ENCODE peak calls at places on chromosomes 13 and 19, in seven cellular contexts. One of them, this sample, is unnamed.
A peak's percentile ranks its signal among the peaks of the same experiment; 100 is the strongest.

GRCh38 chr13:110136660-110137585 is 170.0 kb downstream of the COL4A1 start:
- DNase-seq in germinal center: no peak
- DNase-seq in ascending aorta: no peak
- DNase-seq in colonic mucosa: no peak
- DNase-seq in cardiac fibroblast: no peak
- DNase-seq in nephron progenitor cell: no peak
- DNase-seq in caudate nucleus: no peak
- DNase-seq in this sample: no peak

GRCh38 chr13:48043789-48044503 is 6.4 kb downstream of the NUDT15 start:
- DNase-seq in nephron progenitor cell: no peak
- DNase-seq in caudate nucleus: no peak
- DNase-seq in germinal center: no peak
- DNase-seq in cardiac fibroblast: peak; percentile 71
- DNase-seq in ascending aorta: no peak
- DNase-seq in colonic mucosa: no peak
- DNase-seq in this sample: no peak

GRCh38 chr19:39996218-39996810 is 546 bp upstream of the ZNF546 start:
- DNase-seq in germinal center: peak; percentile 39
- DNase-seq in cardiac fibroblast: peak; percentile 66
- DNase-seq in ascending aorta: no peak
- DNase-seq in nephron progenitor cell: peak; percentile 10
- DNase-seq in colonic mucosa: no peak
- DNase-seq in caudate nucleus: peak; percentile 61
- DNase-seq in this sample: no peak

GRCh38 chr13:74930402-74931165 is 551.4 kb downstream of the TBC1D4 start:
- DNase-seq in cardiac fibroblast: peak; percentile 84
- DNase-seq in nephron progenitor cell: no peak
- DNase-seq in ascending aorta: no peak
- DNase-seq in colonic mucosa: no peak
- DNase-seq in caudate nucleus: peak; percentile 9
- DNase-seq in germinal center: no peak
- DNase-seq in this sample: no peak

GRCh38 chr13:42071667-42072419 is 23.4 kb downstream of the DGKH start:
- DNase-seq in colonic mucosa: no peak
- DNase-seq in nephron progenitor cell: no peak
- DNase-seq in caudate nucleus: no peak
- DNase-seq in ascending aorta: no peak
- DNase-seq in cardiac fibroblast: peak; percentile 48
- DNase-seq in germinal center: no peak
- DNase-seq in this sample: no peak

GRCh38 chr19:4991538-4991937 is 22.6 kb downstream of the KDM4B start:
- DNase-seq in germinal center: no peak
- DNase-seq in nephron progenitor cell: no peak
- DNase-seq in ascending aorta: no peak
- DNase-seq in cardiac fibroblast: no peak
- DNase-seq in caudate nucleus: no peak
- DNase-seq in colonic mucosa: no peak
- DNase-seq in this sample: no peak

GRCh38 chr13:73451120-73452029 is 392.6 kb downstream of the KLF5 start:
- DNase-seq in germinal center: no peak
- DNase-seq in colonic mucosa: peak; percentile 56
- DNase-seq in nephron progenitor cell: no peak
- DNase-seq in cardiac fibroblast: no peak
- DNase-seq in caudate nucleus: no peak
- DNase-seq in ascending aorta: no peak
- DNase-seq in this sample: no peak

GRCh38 chr13:28918030-28918429 is 97.9 kb downstream of the MTUS2 start:
- DNase-seq in cardiac fibroblast: no peak
- DNase-seq in colonic mucosa: no peak
- DNase-seq in caudate nucleus: no peak
- DNase-seq in nephron progenitor cell: no peak
- DNase-seq in ascending aorta: no peak
- DNase-seq in germinal center: no peak
- DNase-seq in this sample: no peak

GRCh38 chr19:43522929-43523328 is 4.1 kb downstream of the ETHE1 start:
- DNase-seq in germinal center: no peak
- DNase-seq in cardiac fibroblast: no peak
- DNase-seq in colonic mucosa: no peak
- DNase-seq in nephron progenitor cell: no peak
- DNase-seq in ascending aorta: no peak
- DNase-seq in caudate nucleus: no peak
- DNase-seq in this sample: no peak

GRCh38 chr13:104750377-104750776 is 1684.2 kb upstream of the SLC10A2 start:
- DNase-seq in ascending aorta: no peak
- DNase-seq in colonic mucosa: no peak
- DNase-seq in caudate nucleus: no peak
- DNase-seq in nephron progenitor cell: no peak
- DNase-seq in cardiac fibroblast: peak; percentile 6
- DNase-seq in germinal center: no peak
- DNase-seq in this sample: no peak

GRCh38 chr13:30895773-30896172 is 10.3 kb upstream of the MEDAG start:
- DNase-seq in nephron progenitor cell: no peak
- DNase-seq in colonic mucosa: no peak
- DNase-seq in caudate nucleus: no peak
- DNase-seq in ascending aorta: peak; percentile 65
- DNase-seq in germinal center: no peak
- DNase-seq in cardiac fibroblast: peak; percentile 97
- DNase-seq in this sample: no peak

GRCh38 chr13:42720116-42720857 is 61.1 kb upstream of the FAM216B start:
- DNase-seq in ascending aorta: peak; percentile 9
- DNase-seq in colonic mucosa: peak; percentile 19
- DNase-seq in nephron progenitor cell: no peak
- DNase-seq in cardiac fibroblast: peak; percentile 100
- DNase-seq in caudate nucleus: no peak
- DNase-seq in germinal center: no peak
- DNase-seq in this sample: no peak

GRCh38 chr19:42193706-42194105 is 23.8 kb downstream of the DEDD2 start:
- DNase-seq in caudate nucleus: no peak
- DNase-seq in germinal center: no peak
- DNase-seq in colonic mucosa: no peak
- DNase-seq in cardiac fibroblast: peak; percentile 53
- DNase-seq in nephron progenitor cell: no peak
- DNase-seq in ascending aorta: no peak
- DNase-seq in this sample: no peak

GRCh38 chr13:57631607-57632275 is at the start of gene PCDH17:
- DNase-seq in cardiac fibroblast: peak; percentile 44
- DNase-seq in germinal center: no peak
- DNase-seq in ascending aorta: no peak
- DNase-seq in nephron progenitor cell: peak; percentile 50
- DNase-seq in caudate nucleus: peak; percentile 79
- DNase-seq in colonic mucosa: no peak
- DNase-seq in this sample: peak; percentile 36

GRCh38 chr13:47933688-47934011 is 67.4 kb downstream of the SUCLA2 start:
- DNase-seq in colonic mucosa: no peak
- DNase-seq in cardiac fibroblast: peak; percentile 20
- DNase-seq in ascending aorta: no peak
- DNase-seq in caudate nucleus: no peak
- DNase-seq in germinal center: no peak
- DNase-seq in nephron progenitor cell: no peak
- DNase-seq in this sample: no peak

GRCh38 chr13:98536729-98537128 is 40.2 kb downstream of the STK24 start:
- DNase-seq in nephron progenitor cell: no peak
- DNase-seq in cardiac fibroblast: no peak
- DNase-seq in caudate nucleus: no peak
- DNase-seq in colonic mucosa: no peak
- DNase-seq in ascending aorta: no peak
- DNase-seq in germinal center: no peak
- DNase-seq in this sample: no peak

GRCh38 chr13:28136916-28137315 is 1.4 kb upstream of the PAN3 start:
- DNase-seq in ascending aorta: no peak
- DNase-seq in germinal center: peak; percentile 25
- DNase-seq in nephron progenitor cell: no peak
- DNase-seq in colonic mucosa: no peak
- DNase-seq in caudate nucleus: no peak
- DNase-seq in cardiac fibroblast: no peak
- DNase-seq in this sample: no peak

GRCh38 chr13:31394491-31394890 is 194.7 kb downstream of the B3GLCT start:
- DNase-seq in cardiac fibroblast: no peak
- DNase-seq in colonic mucosa: no peak
- DNase-seq in nephron progenitor cell: no peak
- DNase-seq in germinal center: no peak
- DNase-seq in caudate nucleus: no peak
- DNase-seq in ascending aorta: no peak
- DNase-seq in this sample: no peak

GRCh38 chr19:29329460-29330134 is 116.6 kb upstream of the UQCRFS1 start:
- DNase-seq in cardiac fibroblast: no peak
- DNase-seq in germinal center: no peak
- DNase-seq in colonic mucosa: no peak
- DNase-seq in caudate nucleus: no peak
- DNase-seq in ascending aorta: no peak
- DNase-seq in nephron progenitor cell: peak; percentile 88
- DNase-seq in this sample: no peak

GRCh38 chr13:85497652-85498051 is 301.6 kb downstream of the SLITRK6 start:
- DNase-seq in ascending aorta: no peak
- DNase-seq in caudate nucleus: no peak
- DNase-seq in cardiac fibroblast: peak; percentile 53
- DNase-seq in nephron progenitor cell: no peak
- DNase-seq in germinal center: no peak
- DNase-seq in colonic mucosa: no peak
- DNase-seq in this sample: no peak

GRCh38 chr19:49585023-49585422 is 3.9 kb downstream of the PRRG2 start:
- DNase-seq in cardiac fibroblast: no peak
- DNase-seq in caudate nucleus: no peak
- DNase-seq in nephron progenitor cell: peak; percentile 68
- DNase-seq in ascending aorta: no peak
- DNase-seq in colonic mucosa: no peak
- DNase-seq in germinal center: no peak
- DNase-seq in this sample: no peak

GRCh38 chr13:51559916-51560315 is 24.3 kb upstream of the WDFY2 start:
- DNase-seq in nephron progenitor cell: no peak
- DNase-seq in colonic mucosa: no peak
- DNase-seq in cardiac fibroblast: no peak
- DNase-seq in germinal center: no peak
- DNase-seq in ascending aorta: no peak
- DNase-seq in caudate nucleus: no peak
- DNase-seq in this sample: no peak

GRCh38 chr19:5743640-5744039 is 23.2 kb downstream of the CATSPERD start:
- DNase-seq in nephron progenitor cell: no peak
- DNase-seq in caudate nucleus: no peak
- DNase-seq in cardiac fibroblast: no peak
- DNase-seq in colonic mucosa: no peak
- DNase-seq in germinal center: no peak
- DNase-seq in ascending aorta: no peak
- DNase-seq in this sample: no peak

GRCh38 chr19:33301900-33302174 is 497 bp downstream of the CEBPA start:
- DNase-seq in ascending aorta: no peak
- DNase-seq in colonic mucosa: no peak
- DNase-seq in caudate nucleus: no peak
- DNase-seq in germinal center: no peak
- DNase-seq in nephron progenitor cell: peak; percentile 38
- DNase-seq in cardiac fibroblast: no peak
- DNase-seq in this sample: peak; percentile 56

GRCh38 chr13:30053904-30054303 is 203.5 kb upstream of the UBL3 start:
- DNase-seq in colonic mucosa: no peak
- DNase-seq in caudate nucleus: no peak
- DNase-seq in germinal center: no peak
- DNase-seq in ascending aorta: no peak
- DNase-seq in nephron progenitor cell: peak; percentile 12
- DNase-seq in cardiac fibroblast: no peak
- DNase-seq in this sample: no peak

GRCh38 chr19:36061367-36061766 is 6.7 kb downstream of the WDR62 start:
- DNase-seq in cardiac fibroblast: no peak
- DNase-seq in germinal center: no peak
- DNase-seq in colonic mucosa: no peak
- DNase-seq in ascending aorta: no peak
- DNase-seq in caudate nucleus: no peak
- DNase-seq in nephron progenitor cell: no peak
- DNase-seq in this sample: no peak

GRCh38 chr19:50793558-50794065 is 3.4 kb downstream of the ACP4 start:
- DNase-seq in ascending aorta: no peak
- DNase-seq in colonic mucosa: no peak
- DNase-seq in nephron progenitor cell: no peak
- DNase-seq in germinal center: no peak
- DNase-seq in cardiac fibroblast: no peak
- DNase-seq in caudate nucleus: no peak
- DNase-seq in this sample: no peak

GRCh38 chr13:97325738-97326137 is 103.6 kb downstream of the MBNL2 start:
- DNase-seq in germinal center: no peak
- DNase-seq in ascending aorta: no peak
- DNase-seq in caudate nucleus: no peak
- DNase-seq in colonic mucosa: no peak
- DNase-seq in nephron progenitor cell: no peak
- DNase-seq in cardiac fibroblast: no peak
- DNase-seq in this sample: no peak

GRCh38 chr13:75139291-75139690 is 342.7 kb downstream of the TBC1D4 start:
- DNase-seq in colonic mucosa: no peak
- DNase-seq in nephron progenitor cell: no peak
- DNase-seq in ascending aorta: no peak
- DNase-seq in caudate nucleus: no peak
- DNase-seq in cardiac fibroblast: peak; percentile 38
- DNase-seq in germinal center: no peak
- DNase-seq in this sample: no peak

This sample was measured in right lobe of liver.